ENCODE peak calls at places on chromosomes 6 and 20, in nine cellular contexts. U, J, Z, P, X, E, N, T and K are unnamed samples.

GRCh38 chr6:93398723-93399122 is 20.6 kb downstream of the EPHA7 start:
- DNase-seq in U (no peak), J (no peak), Z (no peak), P (peak; percentile 1), X (no peak), E (no peak), N (no peak), T (no peak), K (no peak)

GRCh38 chr6:35152067-35152707 is 11.0 kb upstream of the TCP11 start:
- DNase-seq in U (no peak), J (no peak), Z (no peak), P (peak; percentile 16), X (no peak), E (no peak), N (no peak), T (no peak), K (no peak)

GRCh38 chr20:22080985-22081384 is 375.5 kb downstream of the PAX1 start:
- DNase-seq in U (no peak), J (no peak), Z (no peak), P (no peak), X (no peak), E (no peak), N (no peak), T (no peak), K (no peak)

GRCh38 chr20:19756756-19757486 is 1.1 kb upstream of the RIN2 start:
- DNase-seq in U (peak; percentile 25), J (no peak), Z (no peak), P (peak; percentile 69), X (no peak), E (no peak), N (no peak), T (no peak), K (peak; percentile 11)

GRCh38 chr6:15596241-15596896 is 66.5 kb downstream of the DTNBP1 start:
- DNase-seq in U (no peak), J (no peak), Z (no peak), P (no peak), X (no peak), E (no peak), N (no peak), T (no peak), K (no peak)

GRCh38 chr6:109308018-109308492 is 74.2 kb downstream of the CD164 start:
- DNase-seq in U (no peak), J (no peak), Z (no peak), P (peak; percentile 94), X (peak; percentile 80), E (peak; percentile 68), N (peak; percentile 69), T (peak; percentile 74), K (peak; percentile 66)

GRCh38 chr6:155263373-155264063 is at the start of gene CLDN20:
- DNase-seq in U (no peak), J (no peak), Z (no peak), P (no peak), X (no peak), E (no peak), N (no peak), T (no peak), K (no peak)

GRCh38 chr6:44456070-44456965 is 68.8 kb downstream of the CDC5L start:
- DNase-seq in U (peak; percentile 49), J (no peak), Z (no peak), P (peak; percentile 71), X (no peak), E (peak; percentile 46), N (no peak), T (peak; percentile 61), K (peak; percentile 83)

GRCh38 chr6:139161169-139161568 is 26.3 kb downstream of the HECA start:
- DNase-seq in U (no peak), J (peak; percentile 63), Z (no peak), P (peak; percentile 89), X (no peak), E (peak; percentile 72), N (no peak), T (peak; percentile 54), K (peak; percentile 27)

GRCh38 chr6:154154389-154154967 is 115.4 kb downstream of the OPRM1 start:
- DNase-seq in U (peak; percentile 75), J (peak; percentile 30), Z (peak; percentile 34), P (peak; percentile 73), X (no peak), E (peak; percentile 56), N (peak; percentile 54), T (peak; percentile 78), K (peak; percentile 84)

GRCh38 chr20:53949319-53949839 is 121.0 kb downstream of the BCAS1 start:
- DNase-seq in U (no peak), J (peak; percentile 66), Z (no peak), P (no peak), X (no peak), E (peak; percentile 82), N (no peak), T (peak; percentile 79), K (peak; percentile 74)

GRCh38 chr20:37524221-37524700 is 3.2 kb downstream of the NNAT start:
- DNase-seq in U (no peak), J (no peak), Z (no peak), P (peak; percentile 97), X (peak; percentile 94), E (no peak), N (no peak), T (no peak), K (no peak)

GRCh38 chr20:61236677-61237076 is 15.4 kb upstream of the CDH4 start:
- DNase-seq in U (no peak), J (no peak), Z (no peak), P (no peak), X (no peak), E (no peak), N (no peak), T (no peak), K (no peak)

GRCh38 chr6:134714679-134715078 is 235.2 kb downstream of the ALDH8A1 start:
- DNase-seq in U (no peak), J (no peak), Z (no peak), P (peak; percentile 60), X (no peak), E (no peak), N (peak; percentile 15), T (no peak), K (peak; percentile 92)

GRCh38 chr20:37838769-37839431 is 64.0 kb upstream of the VSTM2L start:
- DNase-seq in U (no peak), J (no peak), Z (no peak), P (peak; percentile 40), X (no peak), E (no peak), N (no peak), T (no peak), K (no peak)